ENCODE peak calls at places on chromosomes 5 and 9, in ten cellular contexts. M is AG04450; Q is choroid plexus epithelial cell; P is aorta; O is activated T-helper 1 cell treated with anti-CD3 and anti-CD28 coated beads, Interleukin-2, amount 50 U/mL, for 16 hours; U is M059J; I is stimulated activated CD8-positive, alpha-beta memory T cell treated with anti-CD3 and anti-CD28 coated beads, Interleukin-4, amount 100 ng/mL, for 1 hour; W is GM23338; G is GM13977; C is stimulated activated CD4-positive, alpha-beta T cell treated with anti-CD3 and anti-CD28 coated beads, Interleukin-2, amount 100 ng/mL, for 24 hours. L is an unnamed sample.

GRCh38 chr9:96721303-96721702 is 56.6 kb downstream of the ZNF510 start:
- DNase-seq in M (no peak), C (no peak), U (peak), O (no peak), I (no peak), G (no peak), W (no peak), Q (no peak), P (no peak), L (no peak)

GRCh38 chr5:181181650-181182565 is 23.1 kb downstream of the TRIM7 start:
- DNase-seq in U (peak), W (peak), C (peak), G (peak), P (peak), Q (peak), M (no peak), I (no peak), O (peak), L (peak)

GRCh38 chr5:140806834-140807775 is at the start of gene PCDHA4:
- DNase-seq in Q (peak), G (no peak), C (peak), W (peak), P (peak), I (no peak), O (no peak), U (no peak), M (no peak), L (peak)

GRCh38 chr9:87160148-87161107 is 213.1 kb upstream of the GAS1 start:
- DNase-seq in U (no peak), G (no peak), O (no peak), I (no peak), M (no peak), Q (peak), P (no peak), C (no peak), W (no peak), L (no peak)

GRCh38 chr9:135551456-135551855 is 5.5 kb downstream of the OBP2A start:
- DNase-seq in O (no peak), C (no peak), U (no peak), P (no peak), Q (no peak), G (no peak), I (no peak), M (no peak), W (no peak), L (no peak)

GRCh38 chr5:180201051-180201987 is 7.7 kb downstream of the RASGEF1C start:
- DNase-seq in Q (peak), I (no peak), W (peak), M (no peak), P (no peak), O (no peak), G (no peak), U (peak), C (no peak), L (peak)

GRCh38 chr9:105168935-105169334 is 75.5 kb upstream of the SLC44A1 start:
- DNase-seq in M (peak), O (no peak), P (no peak), W (no peak), Q (peak), G (no peak), C (no peak), I (no peak), U (no peak), L (no peak)

GRCh38 chr5:6553986-6554385 is 78.9 kb downstream of the NSUN2 start:
- DNase-seq in W (no peak), P (no peak), M (no peak), U (no peak), G (no peak), C (no peak), I (no peak), O (no peak), Q (no peak), L (no peak)

GRCh38 chr5:134545070-134545868 is 19.8 kb downstream of the JADE2 start:
- DNase-seq in O (no peak), Q (no peak), P (peak), M (no peak), I (no peak), C (peak), G (no peak), W (no peak), U (no peak), L (no peak)

GRCh38 chr5:15525679-15526275 is 25.8 kb downstream of the FBXL7 start:
- DNase-seq in Q (peak), P (no peak), O (no peak), G (no peak), W (no peak), C (no peak), M (no peak), U (no peak), I (no peak), L (peak)

GRCh38 chr5:68898961-68899471 is 194.8 kb upstream of the SLC30A5 start:
- DNase-seq in W (peak), M (no peak), P (no peak), U (peak), C (no peak), Q (peak), G (no peak), I (no peak), O (no peak), L (peak)

L was measured in MCF 10A.